ENCODE peak calls at places on chromosomes 11 and 22, in nine cellular contexts. V, H, E, O, W, R, Q, I and D are unnamed samples.

GRCh38 chr22:31818481-31819392 is 64.9 kb downstream of the DEPDC5 start:
- DNase-seq in V (no peak), H (no peak), E (no peak), O (no peak), W (no peak), R (no peak), Q (no peak), I (no peak), D (no peak)

GRCh38 chr11:75536786-75537629 is 11.3 kb upstream of the GDPD5 start:
- DNase-seq in V (no peak), H (no peak), E (no peak), O (no peak), W (peak), R (peak), Q (no peak), I (peak), D (peak)

GRCh38 chr11:78784321-78785061 is 209.8 kb upstream of the NARS2 start:
- DNase-seq in V (no peak), H (no peak), E (no peak), O (no peak), W (no peak), R (no peak), Q (no peak), I (no peak), D (no peak)

GRCh38 chr22:28053871-28054621 is 135.0 kb upstream of the PITPNB start:
- DNase-seq in V (no peak), H (no peak), E (no peak), O (no peak), W (no peak), R (no peak), Q (no peak), I (no peak), D (no peak)

GRCh38 chr11:122115520-122116343 is at the start of gene BLID:
- DNase-seq in V (no peak), H (peak), E (peak), O (peak), W (no peak), R (no peak), Q (peak), I (no peak), D (no peak)

GRCh38 chr11:113862430-113862829 is 12.9 kb downstream of the USP28 start:
- DNase-seq in V (no peak), H (no peak), E (no peak), O (no peak), W (no peak), R (no peak), Q (no peak), I (no peak), D (no peak)

GRCh38 chr11:19628018-19628417 is 84.6 kb upstream of the NAV2 start:
- DNase-seq in V (no peak), H (peak), E (peak), O (no peak), W (no peak), R (no peak), Q (no peak), I (no peak), D (no peak)

GRCh38 chr11:67504950-67505561 is at the start of gene PITPNM1:
- DNase-seq in V (no peak), H (peak), E (peak), O (peak), W (peak), R (no peak), Q (peak), I (peak), D (peak)

GRCh38 chr11:83982825-83983224 is 696.7 kb upstream of the CCDC90B start:
- DNase-seq in V (no peak), H (no peak), E (no peak), O (no peak), W (no peak), R (no peak), Q (no peak), I (no peak), D (no peak)

GRCh38 chr11:88535916-88536547 is 198.5 kb upstream of the CTSC start:
- DNase-seq in V (no peak), H (no peak), E (no peak), O (no peak), W (no peak), R (no peak), Q (no peak), I (no peak), D (peak)

GRCh38 chr11:62656801-62657429 is 3.8 kb upstream of the INTS5 start:
- DNase-seq in V (no peak), H (no peak), E (no peak), O (no peak), W (no peak), R (no peak), Q (no peak), I (no peak), D (no peak)

GRCh38 chr11:130817608-130817944 is 98.7 kb downstream of the SNX19 start:
- DNase-seq in V (no peak), H (no peak), E (no peak), O (no peak), W (no peak), R (no peak), Q (no peak), I (no peak), D (no peak)

GRCh38 chr11:61551630-61552029 is 29.2 kb downstream of the SYT7 start:
- DNase-seq in V (no peak), H (peak), E (peak), O (no peak), W (no peak), R (no peak), Q (no peak), I (no peak), D (no peak)

GRCh38 chr11:77994434-77995362 is at the start of gene INTS4:
- DNase-seq in V (peak), H (peak), E (peak), O (peak), W (peak), R (peak), Q (peak), I (peak), D (peak)

GRCh38 chr11:11463397-11463796 is 110.3 kb upstream of the CSNK2A3 start:
- DNase-seq in V (no peak), H (no peak), E (no peak), O (peak), W (no peak), R (no peak), Q (peak), I (no peak), D (no peak)

GRCh38 chr11:58028687-58029411 is 1.9 kb upstream of the OR6Q1 start:
- DNase-seq in V (no peak), H (no peak), E (no peak), O (no peak), W (no peak), R (no peak), Q (no peak), I (no peak), D (no peak)

GRCh38 chr11:66489636-66490035 is 9.4 kb downstream of the DPP3 start:
- DNase-seq in V (no peak), H (no peak), E (no peak), O (no peak), W (no peak), R (no peak), Q (no peak), I (no peak), D (no peak)

GRCh38 chr22:24559471-24559870 is 3.7 kb downstream of the SNRPD3 start:
- DNase-seq in V (no peak), H (no peak), E (no peak), O (no peak), W (no peak), R (no peak), Q (no peak), I (no peak), D (no peak)

GRCh38 chr22:43424201-43424600 is 12.4 kb downstream of the MPPED1 start:
- DNase-seq in V (no peak), H (no peak), E (no peak), O (no peak), W (no peak), R (no peak), Q (no peak), I (no peak), D (no peak)

GRCh38 chr22:48832592-48832991 is 995.1 kb downstream of the BRD1 start:
- DNase-seq in V (no peak), H (no peak), E (no peak), O (no peak), W (no peak), R (no peak), Q (no peak), I (peak), D (no peak)

GRCh38 chr22:50529416-50530279 is at the start of gene TYMP:
- DNase-seq in V (no peak), H (peak), E (peak), O (no peak), W (peak), R (no peak), Q (no peak), I (peak), D (peak)

GRCh38 chr11:63563201-63564055 is at the start of gene PLAAT2:
- DNase-seq in V (no peak), H (no peak), E (no peak), O (no peak), W (no peak), R (no peak), Q (no peak), I (no peak), D (no peak)

GRCh38 chr11:114169321-114169749 is 109.8 kb downstream of the ZBTB16 start:
- DNase-seq in V (no peak), H (no peak), E (no peak), O (no peak), W (no peak), R (no peak), Q (no peak), I (no peak), D (no peak)

GRCh38 chr11:116511684-116512083 is 261.1 kb downstream of the BUD13 start:
- DNase-seq in V (no peak), H (peak), E (no peak), O (no peak), W (no peak), R (no peak), Q (no peak), I (no peak), D (no peak)

GRCh38 chr11:1307998-1308744 is 1.3 kb downstream of the TOLLIP start:
- DNase-seq in V (peak), H (no peak), E (peak), O (no peak), W (peak), R (no peak), Q (no peak), I (no peak), D (no peak)

GRCh38 chr22:38098410-38099249 is 11.9 kb downstream of the BAIAP2L2 start:
- DNase-seq in V (no peak), H (no peak), E (no peak), O (no peak), W (no peak), R (no peak), Q (no peak), I (no peak), D (no peak)

GRCh38 chr11:65613091-65613928 is 711 bp downstream of the MAP3K11 start:
- DNase-seq in V (peak), H (peak), E (peak), O (no peak), W (no peak), R (no peak), Q (no peak), I (peak), D (no peak)

GRCh38 chr11:3836903-3837302 is 3.9 kb downstream of the RHOG start:
- DNase-seq in V (no peak), H (no peak), E (no peak), O (no peak), W (peak), R (no peak), Q (no peak), I (peak), D (no peak)

GRCh38 chr11:28836285-28837081 is 728.3 kb downstream of the METTL15 start:
- DNase-seq in V (no peak), H (no peak), E (no peak), O (no peak), W (no peak), R (no peak), Q (no peak), I (no peak), D (no peak)

GRCh38 chr22:20390394-20390907 is 3.5 kb upstream of the ZNF74 start:
- DNase-seq in V (no peak), H (no peak), E (no peak), O (no peak), W (no peak), R (no peak), Q (no peak), I (no peak), D (no peak)

GRCh38 chr22:24420072-24420976 is 7.1 kb upstream of the ADORA2A start:
- DNase-seq in V (no peak), H (peak), E (no peak), O (no peak), W (no peak), R (no peak), Q (no peak), I (no peak), D (no peak)

GRCh38 chr11:127890026-127890611 is 697.2 kb downstream of the ETS1 start:
- DNase-seq in V (no peak), H (no peak), E (no peak), O (no peak), W (no peak), R (no peak), Q (no peak), I (no peak), D (no peak)

GRCh38 chr11:109302591-109303334 is 119.2 kb upstream of the C11orf87 start:
- DNase-seq in V (no peak), H (no peak), E (no peak), O (no peak), W (no peak), R (no peak), Q (no peak), I (no peak), D (no peak)

DNA sequence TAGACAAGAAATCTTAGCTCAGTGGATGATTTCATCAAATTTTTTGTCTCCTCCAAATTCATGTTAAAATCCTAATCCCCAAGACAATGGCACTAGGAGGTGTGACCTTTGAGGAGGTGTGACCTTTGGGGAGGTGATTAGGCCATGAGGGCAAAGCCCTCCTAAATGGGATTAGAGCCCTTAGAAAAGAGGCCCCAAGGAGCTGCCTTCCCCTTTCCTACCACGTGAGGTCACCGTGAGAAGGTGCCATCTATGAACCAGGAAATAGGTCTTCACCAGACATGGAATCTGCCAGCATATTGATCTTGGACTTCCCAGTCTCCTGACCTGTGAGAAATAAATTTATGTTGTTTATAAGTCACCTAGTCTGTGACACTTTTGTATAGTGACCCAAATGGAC is 138.7 kb downstream of the TRIM29 start:
- DNase-seq in V (no peak), H (no peak), E (no peak), O (no peak), W (no peak), R (no peak), Q (no peak), I (no peak), D (no peak)
- TF ChIP-seq CTCF in V (no peak), H (no peak), E (no peak), O (no peak), W (no peak), R (peak), Q (peak), I (no peak), D (no peak)

DNA sequence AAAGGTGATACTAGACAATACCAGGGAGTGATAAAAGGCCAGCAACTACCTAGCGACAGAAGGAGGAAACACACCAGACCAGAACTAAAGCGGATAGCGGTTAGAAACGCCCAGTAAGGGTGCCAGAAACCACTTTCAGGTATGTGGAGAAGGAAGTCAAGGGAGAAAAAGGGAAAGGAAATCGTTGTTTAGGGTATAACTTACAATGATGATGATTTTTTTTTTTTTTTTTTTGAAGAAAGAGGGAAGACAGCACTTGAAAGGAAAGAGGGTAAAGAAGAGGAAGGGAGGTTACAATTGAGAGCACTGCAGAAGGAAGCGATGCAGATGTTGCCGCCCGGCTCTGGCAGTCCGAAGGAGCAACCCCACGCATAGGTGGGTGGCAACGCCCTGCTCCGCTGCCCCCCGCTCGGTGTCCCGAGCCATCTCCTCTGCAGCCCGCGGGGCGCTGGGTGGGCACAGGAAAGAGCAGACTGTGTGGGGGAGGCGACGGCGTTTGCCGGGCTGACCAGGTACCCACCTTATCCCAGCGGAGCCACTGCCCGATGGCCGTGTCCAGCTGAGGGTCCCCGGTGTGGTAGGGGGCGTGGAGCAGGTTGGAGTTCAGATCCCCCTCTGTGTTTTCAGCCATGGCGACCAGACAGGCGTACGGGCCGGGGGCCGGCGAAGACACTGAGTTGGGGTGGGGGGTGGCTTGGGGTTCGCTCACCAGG is 546 bp downstream of the PGM2L1 start:
- DNase-seq in V (no peak), H (peak), E (peak), O (peak), W (peak), R (no peak), Q (no peak), I (peak), D (peak)
- TF ChIP-seq CTCF in V (no peak), H (peak), E (no peak), O (no peak), W (no peak), R (no peak), Q (peak), I (peak), D (no peak)

GRCh38 chr11:92376146-92376599 is 151.6 kb downstream of the FAT3 start:
- DNase-seq in V (no peak), H (no peak), E (no peak), O (no peak), W (no peak), R (no peak), Q (no peak), I (no peak), D (no peak)
- TF ChIP-seq CTCF in V (no peak), H (no peak), E (no peak), O (no peak), W (no peak), R (no peak), Q (no peak), I (no peak), D (no peak)

DNA sequence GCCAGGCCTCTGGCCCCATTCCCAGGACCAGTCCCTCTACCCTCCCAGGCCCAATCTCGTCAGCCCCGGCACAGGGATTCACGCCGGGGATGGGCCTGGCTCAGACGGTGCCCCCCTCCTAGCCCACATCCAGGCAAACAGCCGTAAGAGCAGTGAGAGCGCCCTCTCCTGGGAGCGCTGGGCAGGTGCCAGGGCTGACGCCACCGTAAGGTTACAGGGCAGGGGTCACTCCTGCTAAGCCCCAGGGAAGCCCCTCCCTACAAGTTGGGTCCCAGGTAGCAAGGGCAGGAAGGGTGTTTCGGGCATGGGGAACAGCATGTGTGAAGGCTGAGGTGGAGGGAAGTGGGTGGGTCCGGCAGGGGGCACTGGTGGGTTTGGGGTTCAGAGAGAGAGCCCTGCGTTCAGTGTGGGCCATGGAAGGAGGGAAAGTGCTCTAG is 19.2 kb upstream of the PPARA start:
- DNase-seq in V (peak), H (no peak), E (no peak), O (no peak), W (no peak), R (no peak), Q (no peak), I (no peak), D (no peak)
- TF ChIP-seq CTCF in V (no peak), H (no peak), E (no peak), O (peak), W (no peak), R (peak), Q (peak), I (no peak), D (no peak)

DNA sequence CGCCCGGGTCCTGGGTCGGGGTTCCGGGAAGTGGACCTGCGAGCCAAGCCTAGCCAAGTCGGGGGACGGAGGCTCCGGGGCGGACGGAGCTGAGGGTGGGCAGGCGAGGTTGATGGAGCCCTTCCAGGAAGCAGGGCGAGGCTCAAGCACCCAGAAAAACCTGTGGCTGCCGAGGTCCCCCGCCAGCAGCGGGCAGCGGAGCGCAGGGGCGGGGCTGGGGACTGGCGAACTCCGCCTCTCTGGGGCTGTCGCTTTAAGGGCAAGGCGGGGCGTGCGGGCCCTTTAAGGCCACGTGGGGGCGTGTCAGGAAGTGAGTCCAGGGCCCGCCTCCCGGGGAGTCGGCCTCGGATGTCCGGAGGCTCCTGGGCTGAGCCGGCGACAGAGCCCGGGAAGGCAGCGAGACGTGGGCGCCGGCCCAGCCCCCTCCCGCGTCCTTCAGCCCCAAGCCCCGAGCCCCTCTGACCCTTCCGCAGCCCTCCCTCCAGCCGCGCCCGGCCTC is at the start of gene SLC35C1:
- DNase-seq in V (peak), H (peak), E (peak), O (peak), W (peak), R (peak), Q (peak), I (peak), D (peak)
- TF ChIP-seq CTCF in V (no peak), H (no peak), E (peak), O (no peak), W (no peak), R (peak), Q (no peak), I (no peak), D (peak)